ENCODE peak calls at places on chromosomes 6 and 20, in five cellular contexts. H, K, U, G and T are unnamed samples.

GRCh38 chr20:33075281-33075680 is 4.2 kb upstream of the BPIFB4 start:
- DNase-seq in G (no peak), H (no peak), K (no peak), U (no peak), T (no peak)

GRCh38 chr6:132749111-132749510 is 8.6 kb downstream of the VNN2 start:
- DNase-seq in K (no peak), U (no peak), H (no peak), G (no peak), T (no peak)

GRCh38 chr6:54515013-54515412 is 206.8 kb downstream of the TINAG start:
- DNase-seq in K (no peak), U (no peak), G (no peak), H (peak; percentile 25), T (no peak)

GRCh38 chr6:9537381-9537780 is 877.5 kb downstream of the TFAP2A start:
- DNase-seq in H (peak; percentile 13), U (no peak), K (no peak), G (no peak), T (no peak)

GRCh38 chr6:145887969-145888368 is 73.4 kb upstream of the FBXO30 start:
- DNase-seq in K (no peak), G (peak; percentile 21), H (peak; percentile 50), U (no peak), T (peak; percentile 5)

GRCh38 chr6:100620085-100620484 is 155.4 kb upstream of the SIM1 start:
- DNase-seq in H (peak; percentile 48), G (no peak), U (no peak), K (no peak), T (no peak)

GRCh38 chr6:158008894-158009891 is 27.5 kb downstream of the SYNJ2 start:
- DNase-seq in G (peak; percentile 57), K (no peak), H (peak; percentile 62), U (peak; percentile 35), T (peak; percentile 52)

GRCh38 chr20:61135966-61136365 is 116.1 kb upstream of the CDH4 start:
- DNase-seq in G (no peak), H (no peak), U (no peak), K (peak; percentile 27), T (no peak)

GRCh38 chr6:134589512-134589911 is 271.6 kb upstream of the SGK1 start:
- DNase-seq in U (no peak), G (no peak), K (peak; percentile 35), H (peak; percentile 80), T (no peak)

GRCh38 chr6:131013495-131013894 is 49.5 kb downstream of the EPB41L2 start:
- DNase-seq in K (no peak), H (peak; percentile 90), U (no peak), G (no peak), T (peak; percentile 44)

GRCh38 chr6:127053032-127053908 is 65.2 kb upstream of the RSPO3 start:
- DNase-seq in U (no peak), H (peak; percentile 43), K (peak; percentile 5), G (no peak), T (no peak)

GRCh38 chr20:1402149-1402548 is 9.3 kb upstream of the FKBP1A start:
- DNase-seq in K (no peak), U (peak; percentile 22), G (no peak), H (peak; percentile 60), T (no peak)

GRCh38 chr20:4074877-4075455 is 59.6 kb upstream of the RNF24 start:
- DNase-seq in H (no peak), U (peak; percentile 27), K (no peak), G (no peak), T (peak; percentile 77)

GRCh38 chr20:20343886-20344381 is 24.0 kb upstream of the INSM1 start:
- DNase-seq in K (no peak), G (no peak), U (no peak), H (no peak), T (no peak)

GRCh38 chr20:50729925-50730764 is 1.2 kb upstream of the PARD6B start:
- DNase-seq in G (no peak), U (no peak), H (no peak), K (no peak), T (no peak)

GRCh38 chr6:44256291-44257006 is 879 bp downstream of the SLC35B2 start:
- DNase-seq in K (no peak), U (no peak), G (peak; percentile 52), H (peak; percentile 32), T (no peak)

GRCh38 chr20:23856736-23857135 is 22.8 kb downstream of the CST5 start:
- DNase-seq in U (no peak), K (no peak), G (no peak), H (no peak), T (no peak)

GRCh38 chr20:63639093-63639860 is 12.4 kb upstream of the GMEB2 start:
- DNase-seq in K (no peak), G (peak; percentile 76), U (peak; percentile 27), H (no peak), T (no peak)

GRCh38 chr6:42152024-42152423 is 9.6 kb upstream of the C6orf132 start:
- DNase-seq in G (no peak), H (no peak), K (no peak), U (no peak), T (no peak)

GRCh38 chr6:32965901-32966300 is 2.5 kb upstream of the BRD2 start:
- DNase-seq in K (no peak), G (no peak), H (no peak), U (no peak), T (no peak)

GRCh38 chr6:12572884-12573824 is 143.4 kb upstream of the PHACTR1 start:
- DNase-seq in G (no peak), K (peak; percentile 22), U (no peak), H (peak; percentile 85), T (no peak)